ENCODE peak calls at places on chromosome 16, in ten cellular contexts. H is IMR-90, J is GM13977, N is psoas muscle, I is RWPE1, G is Calu3, R is type B pancreatic cell, M is epithelial cell of esophagus, A is WTC11, W is uterus. Z is an unnamed sample.

GRCh38 chr16:77794586-77794985 is 6.2 kb downstream of the VAT1L start:
- DNase-seq in H (peak), J (no peak), N (no peak), I (peak), G (no peak), R (no peak), M (peak), A (no peak), W (no peak), Z (no peak)

GRCh38 chr16:16884451-16884850 is 505.5 kb downstream of the NPIPA7 start:
- DNase-seq in H (no peak), J (no peak), N (no peak), I (no peak), G (no peak), R (no peak), M (no peak), A (no peak), W (no peak), Z (no peak)

GRCh38 chr16:1812732-1813163 is 13.9 kb downstream of the HAGH start:
- DNase-seq in H (peak), J (no peak), N (no peak), I (peak), G (peak), R (no peak), M (peak), A (peak), W (peak), Z (peak)

GRCh38 chr16:73350707-73351452 is 303.0 kb upstream of the ZFHX3 start:
- DNase-seq in H (no peak), J (no peak), N (no peak), I (no peak), G (no peak), R (no peak), M (no peak), A (no peak), W (no peak), Z (no peak)

GRCh38 chr16:73434621-73435020 is 386.7 kb upstream of the ZFHX3 start:
- DNase-seq in H (no peak), J (no peak), N (no peak), I (no peak), G (no peak), R (no peak), M (no peak), A (no peak), W (no peak), Z (no peak)

GRCh38 chr16:69762843-69763556 is 868 bp downstream of the WWP2 start:
- DNase-seq in H (peak), J (peak), N (no peak), I (no peak), G (no peak), R (no peak), M (peak), A (no peak), W (no peak), Z (no peak)

GRCh38 chr16:58348986-58349385 is 43.3 kb upstream of the GINS3 start:
- DNase-seq in H (no peak), J (no peak), N (no peak), I (no peak), G (no peak), R (no peak), M (no peak), A (no peak), W (no peak), Z (no peak)

GRCh38 chr16:27291106-27291505 is 22.5 kb upstream of the NSMCE1 start:
- DNase-seq in H (no peak), J (no peak), N (no peak), I (no peak), G (no peak), R (peak), M (no peak), A (no peak), W (peak), Z (no peak)

GRCh38 chr16:27189335-27189972 is 13.9 kb upstream of the KDM8 start:
- DNase-seq in H (no peak), J (no peak), N (no peak), I (no peak), G (no peak), R (no peak), M (no peak), A (peak), W (no peak), Z (no peak)

GRCh38 chr16:59212492-59213024 is 478.4 kb upstream of the GOT2 start:
- DNase-seq in H (no peak), J (no peak), N (no peak), I (no peak), G (no peak), R (no peak), M (no peak), A (no peak), W (no peak), Z (no peak)

GRCh38 chr16:79658301-79659001 is 57.9 kb upstream of the MAF start:
- DNase-seq in H (peak), J (no peak), N (no peak), I (peak), G (peak), R (no peak), M (peak), A (no peak), W (peak), Z (no peak)

GRCh38 chr16:38941-39892 is 14.2 kb downstream of the POLR3K start:
- DNase-seq in H (no peak), J (peak), N (no peak), I (no peak), G (peak), R (peak), M (peak), A (no peak), W (no peak), Z (no peak)

GRCh38 chr16:1057252-1057932 is 15.2 kb upstream of the SSTR5 start:
- DNase-seq in H (no peak), J (peak), N (peak), I (peak), G (peak), R (no peak), M (no peak), A (peak), W (no peak), Z (peak)

GRCh38 chr16:58222532-58223316 is 24.8 kb upstream of the CSNK2A2 start:
- DNase-seq in H (peak), J (no peak), N (no peak), I (peak), G (peak), R (no peak), M (peak), A (no peak), W (no peak), Z (no peak)

GRCh38 chr16:50393461-50394214 is 24.9 kb upstream of the BRD7 start:
- DNase-seq in H (no peak), J (no peak), N (no peak), I (no peak), G (no peak), R (peak), M (peak), A (no peak), W (no peak), Z (no peak)

GRCh38 chr16:57314161-57314785 is 29.8 kb upstream of the PLLP start:
- DNase-seq in H (no peak), J (peak), N (no peak), I (no peak), G (no peak), R (peak), M (peak), A (no peak), W (no peak), Z (no peak)

GRCh38 chr16:11852092-11852809 is 909 bp upstream of the RSL1D1 start:
- DNase-seq in H (peak), J (no peak), N (no peak), I (peak), G (peak), R (no peak), M (no peak), A (no peak), W (no peak), Z (no peak)

GRCh38 chr16:7849891-7850290 is 517.2 kb downstream of the RBFOX1 start:
- DNase-seq in H (no peak), J (no peak), N (no peak), I (no peak), G (no peak), R (no peak), M (no peak), A (no peak), W (no peak), Z (no peak)

GRCh38 chr16:81790772-81791171 is 11.7 kb downstream of the PLCG2 start:
- DNase-seq in H (no peak), J (no peak), N (no peak), I (no peak), G (no peak), R (no peak), M (no peak), A (no peak), W (no peak), Z (no peak)

GRCh38 chr16:82684246-82684645 is 57.5 kb downstream of the CDH13 start:
- DNase-seq in H (peak), J (no peak), N (no peak), I (no peak), G (no peak), R (no peak), M (no peak), A (no peak), W (no peak), Z (no peak)

GRCh38 chr16:14168146-14168545 is 97.0 kb downstream of the MRTFB start:
- DNase-seq in H (no peak), J (no peak), N (no peak), I (no peak), G (no peak), R (no peak), M (no peak), A (no peak), W (no peak), Z (no peak)

GRCh38 chr16:8565498-8565897 is 24.8 kb downstream of the TMEM114 start:
- DNase-seq in H (no peak), J (no peak), N (no peak), I (no peak), G (peak), R (no peak), M (no peak), A (peak), W (no peak), Z (no peak)

GRCh38 chr16:27597361-27597760 is 47.4 kb downstream of the KATNIP start:
- DNase-seq in H (no peak), J (no peak), N (no peak), I (no peak), G (no peak), R (no peak), M (no peak), A (no peak), W (no peak), Z (no peak)

GRCh38 chr16:77231047-77231446 is 31.8 kb downstream of the SYCE1L start:
- DNase-seq in H (no peak), J (no peak), N (no peak), I (no peak), G (no peak), R (no peak), M (no peak), A (no peak), W (no peak), Z (no peak)

GRCh38 chr16:75054556-75054947 is 55.7 kb downstream of the ZNRF1 start:
- DNase-seq in H (no peak), J (no peak), N (no peak), I (no peak), G (no peak), R (no peak), M (no peak), A (no peak), W (no peak), Z (no peak)
- TF ChIP-seq CTCF in H (no peak), J (no peak), N (no peak), I (no peak), G (no peak), R (no peak), M (no peak), A (no peak), W (no peak), Z (no peak)

GRCh38 chr16:4538386-4539235 is at the start of gene CDIP1:
- DNase-seq in H (peak), J (peak), N (peak), I (peak), G (peak), R (peak), M (peak), A (peak), W (peak), Z (peak)

GRCh38 chr16:4537376-4538066 is 1.1 kb downstream of the CDIP1 start:
- DNase-seq in H (no peak), J (no peak), N (no peak), I (peak), G (no peak), R (no peak), M (peak), A (peak), W (peak), Z (peak)

GRCh38 chr16:4535627-4536108 is 2.9 kb downstream of the CDIP1 start:
- DNase-seq in H (no peak), J (no peak), N (no peak), I (no peak), G (no peak), R (no peak), M (no peak), A (no peak), W (no peak), Z (no peak)

GRCh38 chr16:4538067-4538385 is 547 bp downstream of the CDIP1 start:
- DNase-seq in H (no peak), J (no peak), N (no peak), I (peak), G (no peak), R (no peak), M (peak), A (no peak), W (no peak), Z (no peak)

GRCh38 chr16:4536391-4537106 is 2.0 kb downstream of the CDIP1 start:
- DNase-seq in H (no peak), J (no peak), N (no peak), I (no peak), G (no peak), R (no peak), M (no peak), A (no peak), W (no peak), Z (no peak)
- TF ChIP-seq CTCF in H (no peak), J (no peak), N (no peak), I (no peak), G (no peak), R (no peak), M (no peak), A (no peak), W (no peak), Z (no peak)

DNA sequence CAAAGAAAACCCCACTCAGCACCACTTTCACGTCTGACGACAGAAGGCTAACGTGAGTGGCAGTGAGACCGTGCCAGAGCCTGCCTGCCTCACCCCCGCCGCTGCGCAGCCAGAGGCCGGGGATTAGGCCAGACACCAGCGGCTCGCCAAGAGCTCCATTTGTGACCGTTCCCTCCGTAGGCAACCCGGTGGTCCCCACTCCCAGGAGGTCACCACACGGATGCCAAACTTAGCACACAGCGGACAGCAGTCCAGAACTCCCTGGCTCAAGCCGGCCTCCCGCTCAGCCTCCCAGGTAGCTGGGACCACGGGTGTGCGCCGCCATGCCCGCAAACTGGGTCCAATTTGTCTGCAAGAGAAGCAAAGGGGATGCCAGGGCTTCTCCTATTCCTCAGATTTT is 104.6 kb downstream of the ANKRD11 start:
- DNase-seq in H (no peak), J (no peak), N (peak), I (no peak), G (no peak), R (no peak), M (no peak), A (no peak), W (no peak), Z (no peak)
- TF ChIP-seq CTCF in H (no peak), J (no peak), N (no peak), I (no peak), G (no peak), R (no peak), M (no peak), A (no peak), W (no peak), Z (no peak)

DNA sequence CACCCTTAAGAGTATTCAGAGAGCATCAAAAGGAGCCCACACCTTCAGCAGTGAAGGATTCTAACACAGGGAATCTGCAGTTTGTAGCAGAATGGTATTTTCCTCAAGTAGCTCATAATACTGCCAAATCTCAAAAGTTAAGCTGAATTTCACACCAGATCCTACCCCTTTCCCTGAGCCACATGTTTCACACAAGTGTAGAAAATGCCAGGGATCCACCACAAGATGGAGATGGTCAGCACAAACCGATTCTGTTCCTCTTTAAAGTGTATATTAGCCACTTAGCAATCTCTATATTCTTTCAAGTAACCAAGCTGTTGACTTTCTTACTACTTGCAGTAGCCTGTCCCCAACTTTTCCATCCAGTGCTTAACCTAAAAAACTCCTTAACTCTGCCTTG is 13.2 kb downstream of the GINS2 start:
- DNase-seq in H (peak), J (peak), N (no peak), I (no peak), G (no peak), R (no peak), M (peak), A (no peak), W (no peak), Z (no peak)
- TF ChIP-seq CTCF in H (peak), J (peak), N (peak), I (peak), G (peak), R (peak), M (peak), A (no peak), W (no peak), Z (peak)

GRCh38 chr16:13153696-13154095 is 252.3 kb downstream of the SHISA9 start:
- DNase-seq in H (no peak), J (no peak), N (no peak), I (no peak), G (no peak), R (no peak), M (no peak), A (no peak), W (no peak), Z (no peak)

GRCh38 chr16:13154799-13155198 is 253.4 kb downstream of the SHISA9 start:
- DNase-seq in H (no peak), J (no peak), N (no peak), I (no peak), G (no peak), R (no peak), M (no peak), A (no peak), W (no peak), Z (no peak)

GRCh38 chr16:13158427-13158826 is 257.0 kb downstream of the SHISA9 start:
- DNase-seq in H (no peak), J (no peak), N (no peak), I (no peak), G (no peak), R (no peak), M (no peak), A (no peak), W (no peak), Z (no peak)
- TF ChIP-seq CTCF in H (no peak), J (no peak), N (no peak), I (no peak), G (no peak), R (no peak), M (no peak), A (no peak), W (no peak), Z (no peak)

GRCh38 chr16:53064179-53064578 is 9.4 kb downstream of the CHD9 start:
- DNase-seq in H (no peak), J (no peak), N (no peak), I (no peak), G (no peak), R (no peak), M (no peak), A (no peak), W (no peak), Z (no peak)

GRCh38 chr16:53061256-53061655 is 6.5 kb downstream of the CHD9 start:
- DNase-seq in H (no peak), J (no peak), N (no peak), I (no peak), G (no peak), R (no peak), M (no peak), A (no peak), W (no peak), Z (no peak)

GRCh38 chr16:53058882-53059281 is 4.1 kb downstream of the CHD9 start:
- DNase-seq in H (no peak), J (no peak), N (no peak), I (no peak), G (no peak), R (no peak), M (no peak), A (no peak), W (no peak), Z (no peak)

GRCh38 chr16:53059672-53060071 is 4.9 kb downstream of the CHD9 start:
- DNase-seq in H (no peak), J (no peak), N (no peak), I (no peak), G (no peak), R (no peak), M (no peak), A (no peak), W (no peak), Z (no peak)

GRCh38 chr16:53061701-53062159 is 6.9 kb downstream of the CHD9 start:
- DNase-seq in H (no peak), J (peak), N (no peak), I (no peak), G (peak), R (no peak), M (no peak), A (no peak), W (no peak), Z (no peak)
- TF ChIP-seq CTCF in H (no peak), J (peak), N (no peak), I (no peak), G (no peak), R (no peak), M (no peak), A (no peak), W (no peak), Z (no peak)

Z was measured in endothelial cell.